ENCODE peak calls at places on chromosomes 4 and X, in four cellular contexts. One of them, this sample, is unnamed.
A peak's percentile ranks its signal among the peaks of the same experiment; 100 is the strongest.

GRCh38 chrX:20240201-20240600 is 26.5 kb downstream of the RPS6KA3 start:
- DNase-seq in HFF-Myc: no peak
- DNase-seq in coronary artery: no peak
- DNase-seq in CD4-positive, alpha-beta T cell: no peak
- DNase-seq in this sample: no peak

GRCh38 chr4:60682901-60683300 is 517.2 kb upstream of the ADGRL3 start:
- DNase-seq in HFF-Myc: no peak
- DNase-seq in coronary artery: no peak
- DNase-seq in CD4-positive, alpha-beta T cell: no peak
- DNase-seq in this sample: no peak

GRCh38 chrX:101370888-101371504 is 15.0 kb downstream of the BTK start:
- DNase-seq in HFF-Myc: no peak
- DNase-seq in coronary artery: no peak
- DNase-seq in CD4-positive, alpha-beta T cell: no peak
- DNase-seq in this sample: no peak

GRCh38 chr4:177681902-177682301 is 239.7 kb upstream of the AGA start:
- DNase-seq in HFF-Myc: no peak
- DNase-seq in coronary artery: no peak
- DNase-seq in CD4-positive, alpha-beta T cell: no peak
- DNase-seq in this sample: no peak

GRCh38 chr4:52578951-52579350 is 80.2 kb downstream of the USP46 start:
- DNase-seq in HFF-Myc: no peak
- DNase-seq in coronary artery: no peak
- DNase-seq in CD4-positive, alpha-beta T cell: no peak
- DNase-seq in this sample: no peak

GRCh38 chr4:166585491-166585890 is 648.8 kb downstream of the SPOCK3 start:
- DNase-seq in HFF-Myc: no peak
- DNase-seq in coronary artery: no peak
- DNase-seq in CD4-positive, alpha-beta T cell: no peak
- DNase-seq in this sample: no peak

GRCh38 chr4:177001271-177002175 is 208.8 kb upstream of the VEGFC start:
- DNase-seq in HFF-Myc: no peak
- DNase-seq in coronary artery: no peak
- DNase-seq in CD4-positive, alpha-beta T cell: no peak
- DNase-seq in this sample: no peak

GRCh38 chrX:9339603-9340569 is 125.0 kb upstream of the TBL1X start:
- DNase-seq in HFF-Myc: no peak
- DNase-seq in coronary artery: no peak
- DNase-seq in CD4-positive, alpha-beta T cell: no peak
- DNase-seq in this sample: peak; percentile 68

GRCh38 chr4:10783351-10783750 is 98.8 kb upstream of the CLNK start:
- DNase-seq in HFF-Myc: peak; percentile 10
- DNase-seq in coronary artery: no peak
- DNase-seq in CD4-positive, alpha-beta T cell: no peak
- DNase-seq in this sample: no peak

GRCh38 chr4:114366368-114366767 is 232.2 kb upstream of the UGT8 start:
- DNase-seq in HFF-Myc: no peak
- DNase-seq in coronary artery: no peak
- DNase-seq in CD4-positive, alpha-beta T cell: no peak
- DNase-seq in this sample: no peak

GRCh38 chr4:112702892-112703291 is 65.9 kb downstream of the LARP7 start:
- DNase-seq in HFF-Myc: no peak
- DNase-seq in coronary artery: no peak
- DNase-seq in CD4-positive, alpha-beta T cell: no peak
- DNase-seq in this sample: no peak

DNA sequence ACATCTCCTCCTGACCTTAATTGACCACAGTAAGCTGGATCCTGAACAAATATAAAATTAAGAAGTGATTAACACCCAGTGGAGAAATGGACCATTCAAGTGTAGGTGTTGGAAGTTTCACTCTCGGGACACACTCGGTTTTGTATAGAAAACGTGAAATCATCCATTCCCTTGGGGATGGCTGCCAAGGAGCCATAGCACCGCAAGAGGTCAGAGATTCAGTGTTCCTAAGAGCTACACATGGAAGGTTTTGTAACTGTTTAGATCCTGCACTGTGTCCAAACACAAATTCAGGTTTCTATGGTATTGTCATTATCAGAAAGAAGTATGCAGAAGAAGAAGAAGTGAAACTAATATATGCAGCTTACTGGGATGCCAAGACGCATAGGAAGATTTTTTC is 281.0 kb downstream of the LDB2 start:
- DNase-seq in HFF-Myc: no peak
- DNase-seq in coronary artery: no peak
- DNase-seq in CD4-positive, alpha-beta T cell: no peak
- DNase-seq in this sample: no peak
- TF ChIP-seq CTCF in HFF-Myc: no peak
- TF ChIP-seq CTCF in coronary artery: no peak
- TF ChIP-seq CTCF in CD4-positive, alpha-beta T cell: no peak
- TF ChIP-seq CTCF in this sample: no peak

DNA sequence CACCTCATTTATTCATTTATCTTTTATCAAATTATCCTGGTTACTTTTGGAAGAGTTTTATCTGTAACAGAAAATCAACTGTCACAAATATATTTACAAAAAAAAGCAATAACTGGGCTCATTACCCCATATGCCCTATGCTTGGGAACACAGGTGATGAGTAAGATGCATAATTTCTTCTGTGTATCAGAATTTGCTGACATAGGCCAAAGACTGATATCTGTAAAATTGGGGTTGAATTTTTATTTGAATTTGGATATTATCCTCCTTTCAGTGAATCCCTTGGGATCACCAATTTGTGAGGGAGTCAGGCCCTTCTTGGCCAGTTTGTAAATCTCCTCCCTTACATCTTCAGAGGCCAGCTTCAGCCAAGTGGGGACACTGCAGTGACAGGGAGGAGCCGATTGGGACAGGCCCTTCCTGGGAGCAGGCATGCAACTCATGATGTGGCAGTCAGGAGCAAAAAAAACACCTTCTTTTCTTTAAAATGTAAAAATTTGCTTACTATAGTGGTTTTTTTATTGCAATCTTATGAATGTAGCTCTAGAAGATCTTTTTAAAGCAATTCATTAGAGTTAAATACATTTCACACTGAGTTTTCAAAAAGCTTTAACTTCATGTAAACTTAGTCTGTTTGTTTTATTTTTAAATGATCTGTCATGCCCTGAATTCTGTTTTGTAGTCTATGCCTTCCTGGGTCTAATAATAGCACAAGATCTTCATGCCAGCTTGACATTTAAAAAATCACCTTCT is 136.7 kb upstream of the SPRY1 start:
- DNase-seq in HFF-Myc: no peak
- DNase-seq in coronary artery: no peak
- DNase-seq in CD4-positive, alpha-beta T cell: no peak
- DNase-seq in this sample: no peak
- TF ChIP-seq CTCF in HFF-Myc: no peak
- TF ChIP-seq CTCF in coronary artery: no peak
- TF ChIP-seq CTCF in CD4-positive, alpha-beta T cell: no peak
- TF ChIP-seq CTCF in this sample: no peak

GRCh38 chr4:183422962-183423653 is 21.3 kb upstream of the CDKN2AIP start:
- DNase-seq in HFF-Myc: no peak
- DNase-seq in coronary artery: no peak
- DNase-seq in CD4-positive, alpha-beta T cell: no peak
- DNase-seq in this sample: no peak
- TF ChIP-seq CTCF in HFF-Myc: no peak
- TF ChIP-seq CTCF in coronary artery: no peak
- TF ChIP-seq CTCF in CD4-positive, alpha-beta T cell: no peak
- TF ChIP-seq CTCF in this sample: no peak

GRCh38 chr4:119489305-119489704 is 139.3 kb downstream of the PDE5A start:
- DNase-seq in HFF-Myc: no peak
- DNase-seq in coronary artery: no peak
- DNase-seq in CD4-positive, alpha-beta T cell: no peak
- DNase-seq in this sample: no peak

GRCh38 chr4:119498520-119498919 is 130.1 kb downstream of the PDE5A start:
- DNase-seq in HFF-Myc: no peak
- DNase-seq in coronary artery: peak; percentile 72
- DNase-seq in CD4-positive, alpha-beta T cell: no peak
- DNase-seq in this sample: peak; percentile 86

GRCh38 chr4:119490335-119490734 is 138.3 kb downstream of the PDE5A start:
- DNase-seq in HFF-Myc: no peak
- DNase-seq in coronary artery: no peak
- DNase-seq in CD4-positive, alpha-beta T cell: no peak
- DNase-seq in this sample: no peak

GRCh38 chr4:119493419-119493818 is 135.2 kb downstream of the PDE5A start:
- DNase-seq in HFF-Myc: no peak
- DNase-seq in coronary artery: no peak
- DNase-seq in CD4-positive, alpha-beta T cell: no peak
- DNase-seq in this sample: no peak
- TF ChIP-seq CTCF in HFF-Myc: no peak
- TF ChIP-seq CTCF in coronary artery: no peak
- TF ChIP-seq CTCF in CD4-positive, alpha-beta T cell: no peak
- TF ChIP-seq CTCF in this sample: no peak

DNA sequence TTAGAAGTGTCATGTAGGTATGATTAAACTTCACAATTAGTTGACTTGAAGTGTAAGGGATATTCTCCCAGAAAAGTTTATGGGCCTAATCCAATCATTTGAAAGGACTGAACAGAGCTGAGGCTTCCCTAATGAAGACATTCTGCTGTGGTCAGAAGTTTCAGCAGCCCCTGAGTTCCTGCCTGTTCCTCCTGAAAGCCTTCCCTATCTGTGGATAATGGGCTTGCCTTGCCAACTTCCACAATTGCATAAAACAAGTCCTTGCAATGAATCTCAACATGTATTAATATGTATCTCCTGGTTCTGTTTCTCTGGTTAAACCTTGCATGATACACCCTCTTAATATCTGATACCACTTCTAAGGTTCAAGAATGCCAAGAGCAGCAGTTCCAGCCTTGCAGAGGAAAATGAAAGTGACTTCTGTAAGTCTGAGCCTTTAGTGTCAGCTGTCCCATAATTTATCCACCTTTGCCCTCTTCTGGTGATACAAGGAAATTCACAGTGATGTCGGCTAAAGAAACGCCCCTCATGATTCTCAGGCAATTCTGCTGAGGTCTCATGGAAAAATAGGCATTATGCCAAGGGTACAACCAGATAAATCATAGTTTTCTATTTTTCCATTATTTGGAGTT is 172.4 kb upstream of the CXCL13 start:
- DNase-seq in HFF-Myc: peak; percentile 26
- DNase-seq in coronary artery: no peak
- DNase-seq in CD4-positive, alpha-beta T cell: no peak
- DNase-seq in this sample: no peak
- TF ChIP-seq CTCF in HFF-Myc: peak; percentile 26
- TF ChIP-seq CTCF in coronary artery: peak; percentile 25
- TF ChIP-seq CTCF in CD4-positive, alpha-beta T cell: peak; percentile 49
- TF ChIP-seq CTCF in this sample: peak; percentile 50

DNA sequence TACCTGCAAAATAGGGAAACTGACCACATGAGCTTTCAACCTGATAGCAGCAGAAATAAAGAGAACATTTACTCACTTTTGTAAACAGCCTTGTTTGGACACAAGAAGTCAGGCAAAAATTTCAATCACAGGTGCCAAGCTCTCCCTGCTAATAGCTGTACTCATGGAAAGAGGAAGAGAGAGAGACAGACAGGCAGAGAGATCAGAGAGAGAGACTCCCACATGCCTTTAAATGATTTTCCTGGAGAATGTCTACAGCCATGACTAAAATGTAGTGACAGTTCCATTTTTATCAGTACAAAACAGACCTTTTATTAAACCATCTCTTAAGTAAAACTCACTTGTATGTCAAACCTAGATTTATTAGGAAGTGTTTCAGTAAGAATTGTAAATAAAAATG is 752.9 kb downstream of the TRAM1L1 start:
- DNase-seq in HFF-Myc: no peak
- DNase-seq in coronary artery: no peak
- DNase-seq in CD4-positive, alpha-beta T cell: no peak
- DNase-seq in this sample: no peak
- TF ChIP-seq CTCF in HFF-Myc: no peak
- TF ChIP-seq CTCF in coronary artery: no peak
- TF ChIP-seq CTCF in CD4-positive, alpha-beta T cell: no peak
- TF ChIP-seq CTCF in this sample: no peak

GRCh38 chr4:76751612-76752343 is 146.2 kb downstream of the SOWAHB start:
- DNase-seq in HFF-Myc: no peak
- DNase-seq in coronary artery: no peak
- DNase-seq in CD4-positive, alpha-beta T cell: no peak
- DNase-seq in this sample: no peak

GRCh38 chr4:76747613-76748012 is 150.3 kb downstream of the SOWAHB start:
- DNase-seq in HFF-Myc: no peak
- DNase-seq in coronary artery: no peak
- DNase-seq in CD4-positive, alpha-beta T cell: no peak
- DNase-seq in this sample: no peak

GRCh38 chr4:76750716-76751115 is 147.2 kb downstream of the SOWAHB start:
- DNase-seq in HFF-Myc: no peak
- DNase-seq in coronary artery: no peak
- DNase-seq in CD4-positive, alpha-beta T cell: no peak
- DNase-seq in this sample: no peak

GRCh38 chr4:76749361-76749760 is 148.6 kb downstream of the SOWAHB start:
- DNase-seq in HFF-Myc: no peak
- DNase-seq in coronary artery: no peak
- DNase-seq in CD4-positive, alpha-beta T cell: no peak
- DNase-seq in this sample: no peak

GRCh38 chr4:76748649-76749048 is 149.3 kb downstream of the SOWAHB start:
- DNase-seq in HFF-Myc: no peak
- DNase-seq in coronary artery: no peak
- DNase-seq in CD4-positive, alpha-beta T cell: no peak
- DNase-seq in this sample: no peak
- TF ChIP-seq CTCF in HFF-Myc: peak; percentile 20
- TF ChIP-seq CTCF in coronary artery: no peak
- TF ChIP-seq CTCF in CD4-positive, alpha-beta T cell: no peak
- TF ChIP-seq CTCF in this sample: peak; percentile 25

DNA sequence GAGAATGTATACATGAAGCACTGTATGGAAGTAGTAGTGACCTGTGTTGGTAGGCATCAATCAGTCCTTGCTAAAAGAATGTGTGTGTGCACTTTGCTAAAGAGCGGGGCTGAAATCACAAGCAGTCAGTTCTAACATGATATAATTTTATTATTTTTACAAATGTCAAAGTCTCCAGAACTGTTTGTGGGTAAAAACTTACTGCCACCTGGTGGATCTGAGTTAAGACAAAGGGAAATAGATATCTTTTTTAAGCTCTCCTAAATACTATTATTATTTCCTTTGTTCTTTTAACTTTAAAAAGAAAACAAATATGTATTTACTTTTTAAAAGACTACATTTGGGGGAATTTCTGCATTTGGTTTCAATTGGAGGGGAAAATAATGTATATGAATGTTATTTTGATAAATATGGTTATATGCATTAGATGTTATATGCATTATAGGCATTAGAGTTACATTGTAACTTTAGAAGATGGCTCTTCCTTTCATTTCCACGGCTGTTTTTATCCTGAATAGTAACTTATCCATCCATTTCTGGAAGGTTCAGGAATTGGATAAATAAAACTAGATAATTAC is 7.8 kb upstream of the CLOCK start:
- DNase-seq in HFF-Myc: no peak
- DNase-seq in coronary artery: no peak
- DNase-seq in CD4-positive, alpha-beta T cell: no peak
- DNase-seq in this sample: no peak
- TF ChIP-seq CTCF in HFF-Myc: peak; percentile 26
- TF ChIP-seq CTCF in coronary artery: peak; percentile 39
- TF ChIP-seq CTCF in CD4-positive, alpha-beta T cell: peak; percentile 78
- TF ChIP-seq CTCF in this sample: peak; percentile 41